ENCODE peak calls at places on chromosomes 12 and 14, in four cellular contexts. C is HepG2, K is K562, V is GM12878. P is an unnamed sample.

GRCh38 chr14:58059121-58059520 is 92.9 kb downstream of the ARMH4 start:
- DNase-seq in V (no peak), C (no peak), K (no peak), P (no peak)

GRCh38 chr12:93729934-93730333 is 52.8 kb downstream of the CRADD start:
- DNase-seq in V (no peak), K (no peak), C (no peak), P (no peak)

GRCh38 chr12:16407332-16407731 is 59.9 kb downstream of the MGST1 start:
- DNase-seq in K (no peak), C (no peak), V (no peak), P (no peak)

GRCh38 chr12:93185369-93185741 is 192.4 kb upstream of the NUDT4 start:
- DNase-seq in V (no peak), K (no peak), C (no peak), P (no peak)

GRCh38 chr12:96068111-96068510 is 32.7 kb upstream of the LTA4H start:
- DNase-seq in C (no peak), K (no peak), V (no peak), P (no peak)

GRCh38 chr14:73725116-73726024 is 11.2 kb upstream of the PNMA1 start:
- DNase-seq in C (no peak), V (no peak), K (peak), P (no peak)

GRCh38 chr12:120961604-120962486 is 16.5 kb upstream of the HNF1A start:
- DNase-seq in V (no peak), C (no peak), K (no peak), P (peak)

GRCh38 chr12:121579190-121579791 is 1.5 kb downstream of the KDM2B start:
- DNase-seq in V (no peak), C (no peak), K (peak), P (peak)

GRCh38 chr14:27845241-27845850 is 921.2 kb upstream of the FOXG1 start:
- DNase-seq in V (no peak), C (no peak), K (peak), P (peak)

GRCh38 chr14:49863483-49864262 is 11.1 kb upstream of the NEMF start:
- DNase-seq in K (peak), C (no peak), V (no peak), P (no peak)

GRCh38 chr12:109727039-109727723 is 13.6 kb downstream of the FAM222A start:
- DNase-seq in K (no peak), V (no peak), C (peak), P (no peak)

GRCh38 chr14:93723001-93723400 is 65.3 kb downstream of the PRIMA1 start:
- DNase-seq in K (no peak), C (no peak), V (no peak), P (no peak)

GRCh38 chr12:32450768-32451167 is 51.4 kb downstream of the FGD4 start:
- DNase-seq in V (no peak), K (no peak), C (no peak), P (no peak)

GRCh38 chr12:104057771-104058197 is 6.5 kb upstream of the HCFC2 start:
- DNase-seq in C (no peak), V (no peak), K (peak), P (no peak)

GRCh38 chr12:126355346-126355745 is 1290.1 kb downstream of the AACS start:
- DNase-seq in V (no peak), K (no peak), C (no peak), P (no peak)

GRCh38 chr14:37170237-37170636 is 2.2 kb downstream of the SLC25A21 start:
- DNase-seq in K (no peak), C (no peak), V (no peak), P (no peak)

GRCh38 chr12:119446459-119446858 is 111.9 kb downstream of the CCDC60 start:
- DNase-seq in V (no peak), K (no peak), C (no peak), P (no peak)

GRCh38 chr12:62123721-62124203 is 136.4 kb upstream of the USP15 start:
- DNase-seq in C (peak), V (no peak), K (peak), P (peak)

GRCh38 chr12:97940629-97941028 is 478.0 kb downstream of the RMST start:
- DNase-seq in K (no peak), V (no peak), C (no peak), P (no peak)

GRCh38 chr12:19873146-19873545 is 433.9 kb downstream of the AEBP2 start:
- DNase-seq in K (no peak), V (no peak), C (no peak), P (no peak)

GRCh38 chr14:104161601-104162367 is 23.4 kb downstream of the KIF26A start:
- DNase-seq in C (no peak), V (no peak), K (no peak), P (no peak)

GRCh38 chr14:99759546-99759925 is 33.7 kb upstream of the EML1 start:
- DNase-seq in K (no peak), C (no peak), V (no peak), P (no peak)

GRCh38 chr14:59582845-59583509 is 6.4 kb upstream of the CCDC175 start:
- DNase-seq in V (no peak), K (peak), C (no peak), P (peak)
- TF ChIP-seq SP1 in V (no peak), K (no peak), C (no peak), P (no peak)

DNA sequence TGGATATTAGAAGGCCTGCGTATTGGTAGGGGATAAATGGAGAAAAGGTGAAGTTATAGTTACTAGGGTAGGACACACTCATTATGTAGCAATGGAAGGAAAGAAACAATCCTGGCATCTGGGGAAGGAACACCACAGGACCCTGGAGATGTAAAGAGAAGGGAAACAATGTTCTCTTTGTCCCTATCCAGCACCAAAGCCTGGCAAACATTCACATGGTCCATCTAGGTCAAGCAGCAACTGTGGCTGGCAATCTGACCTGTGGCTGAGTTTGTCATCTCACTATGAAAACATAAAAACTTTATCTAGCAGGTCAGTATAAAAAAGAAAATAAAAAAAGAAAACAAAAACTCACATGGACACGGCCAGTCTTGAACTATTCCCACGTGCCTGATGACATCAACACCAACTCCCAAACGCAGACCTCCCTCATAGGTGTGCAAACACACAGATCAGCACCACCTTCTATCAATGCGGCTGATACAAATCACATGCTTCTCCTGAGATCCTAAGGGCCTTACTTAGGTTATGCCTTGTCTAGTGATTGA is 2.6 kb downstream of the POMT2 start:
- DNase-seq in C (peak), V (no peak), K (no peak), P (no peak)
- TF ChIP-seq CBFB in C (no peak), V (no peak), K (no peak), P (no peak)

DNA sequence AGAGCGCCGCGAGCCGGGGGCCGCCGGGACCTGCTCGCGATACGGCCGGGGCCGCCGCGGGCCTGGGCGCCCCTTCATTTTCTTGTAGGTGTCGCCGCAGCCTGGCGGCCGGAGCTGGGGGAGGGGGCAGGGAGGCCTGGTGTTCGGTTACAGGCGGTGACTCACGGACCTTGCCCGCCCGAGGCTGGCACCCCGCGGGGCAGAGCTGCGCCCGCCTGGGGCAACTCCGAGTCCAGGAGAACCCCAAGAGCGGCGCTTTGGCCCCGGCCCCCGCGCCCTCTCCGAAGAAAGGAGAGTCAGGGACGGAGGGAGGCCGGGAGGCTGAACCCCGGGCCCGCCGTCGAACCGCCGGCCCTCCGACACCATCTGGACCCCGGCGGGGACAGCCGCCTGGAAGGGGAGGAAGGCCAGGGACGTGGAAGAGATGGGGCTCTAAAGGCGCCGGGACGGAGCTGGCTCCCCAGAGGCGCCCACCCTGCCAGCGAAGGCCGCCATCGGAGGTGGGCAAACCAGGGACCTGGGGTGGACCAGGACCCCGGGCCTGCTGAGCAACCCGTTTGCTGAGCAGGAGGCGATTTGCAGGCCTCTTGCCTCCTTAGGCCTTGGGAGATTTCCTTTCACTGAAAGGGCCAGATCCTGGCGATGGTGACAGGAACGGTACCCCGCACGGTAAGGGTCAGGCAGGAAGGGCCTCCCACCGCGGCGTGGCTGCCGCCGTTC is 828 bp upstream of the NUAK1 start:
- DNase-seq in K (no peak), V (no peak), C (peak), P (peak)
- TF ChIP-seq SP1 in K (no peak), V (no peak), C (no peak), P (peak)

GRCh38 chr14:34826661-34827060 is 48.5 kb downstream of the BAZ1A start:
- DNase-seq in K (no peak), C (no peak), V (no peak), P (no peak)
- TF ChIP-seq CBFB in K (no peak), C (no peak), V (no peak), P (no peak)

P was measured in WTC11.